ENCODE peak calls at places on chromosome 13, in four cellular contexts. S is heart right ventricle, D is right atrium auricular region, T is pancreas. X is an unnamed sample. For H3K4me1, the result is how much of the 10 kb centered on the place peaks cover.

GRCh38 chr13:102839462-102839861 is 6.4 kb upstream of the ERCC5 start:
- DNase-seq in S (no peak), D (no peak), T (no peak), X (no peak)

GRCh38 chr13:101306773-101307172 is 109.5 kb downstream of the NALCN start:
- DNase-seq in D (no peak), T (no peak), S (no peak), X (no peak)

GRCh38 chr13:39107484-39108040 is 69.3 kb downstream of the NHLRC3 start:
- DNase-seq in S (no peak), D (no peak), T (no peak), X (no peak)

GRCh38 chr13:44267966-44268365 is 105.7 kb upstream of the SERP2 start:
- DNase-seq in D (no peak), S (no peak), T (no peak), X (no peak)

GRCh38 chr13:100517135-100517534 is 71.5 kb downstream of the GGACT start:
- DNase-seq in T (peak), S (no peak), D (no peak), X (no peak)

GRCh38 chr13:26624572-26624971 is 67.1 kb downstream of the WASF3 start:
- DNase-seq in T (no peak), S (no peak), D (no peak), X (no peak)

GRCh38 chr13:80047406-80047805 is 293.5 kb downstream of the SPRY2 start:
- DNase-seq in S (no peak), T (no peak), D (no peak), X (no peak)

GRCh38 chr13:75357576-75358295 is 124.2 kb downstream of the TBC1D4 start:
- DNase-seq in D (no peak), S (no peak), T (no peak), X (no peak)

GRCh38 chr13:46307554-46307953 is 79.5 kb downstream of the RUBCNL start:
- DNase-seq in D (no peak), T (no peak), S (no peak), X (no peak)

GRCh38 chr13:43058318-43058674 is 34.9 kb downstream of the DNAJC15 start:
- DNase-seq in D (no peak), T (no peak), S (no peak), X (no peak)

GRCh38 chr13:62611343-62611742 is 1195.7 kb upstream of the PCDH20 start:
- DNase-seq in S (no peak), D (no peak), T (no peak), X (no peak)

GRCh38 chr13:39353988-39354387 is 249.0 kb downstream of the LHFPL6 start:
- DNase-seq in D (no peak), S (no peak), T (no peak), X (no peak)

GRCh38 chr13:98978280-98978679 is 416 bp upstream of the DOCK9 start:
- DNase-seq in T (no peak), S (no peak), D (no peak), X (no peak)

GRCh38 chr13:79870123-79870522 is 389.2 kb downstream of the NDFIP2 start:
- DNase-seq in T (no peak), S (no peak), D (no peak), X (no peak)

GRCh38 chr13:107035778-107036177 is 467.8 kb upstream of the ARGLU1 start:
- DNase-seq in T (no peak), D (no peak), S (no peak), X (no peak)

GRCh38 chr13:47038196-47038595 is 141.3 kb upstream of the HTR2A start:
- DNase-seq in T (no peak), S (no peak), D (no peak), X (no peak)

GRCh38 chr13:25840261-25840660 is 211.6 kb downstream of the SHISA2 start:
- DNase-seq in S (no peak), D (no peak), T (no peak), X (no peak)

GRCh38 chr13:28340272-28340793 is 154.6 kb downstream of the FLT1 start:
- DNase-seq in D (no peak), T (no peak), S (no peak), X (no peak)

GRCh38 chr13:78160793-78161192 is 242.2 kb upstream of the EDNRB start:
- DNase-seq in S (no peak), T (no peak), D (no peak), X (no peak)

GRCh38 chr13:112348642-112349345 is 27.4 kb upstream of the SPACA7 start:
- DNase-seq in D (no peak), S (no peak), T (no peak), X (no peak)

GRCh38 chr13:43895940-43896339 is 16.2 kb downstream of the LACC1 start:
- DNase-seq in D (no peak), S (no peak), T (no peak), X (no peak)

GRCh38 chr13:35157143-35157755 is 215.2 kb downstream of the NBEA start:
- DNase-seq in S (no peak), D (no peak), T (no peak), X (no peak)

GRCh38 chr13:36297259-36297599 is 385 bp downstream of the CCDC169 start:
- DNase-seq in D (no peak), S (no peak), T (no peak), X (no peak)

GRCh38 chr13:114272977-114273376 is 8.4 kb upstream of the UPF3A start:
- DNase-seq in D (peak), T (no peak), S (no peak), X (no peak)

GRCh38 chr13:97140611-97141010 is 81.5 kb upstream of the MBNL2 start:
- DNase-seq in T (no peak), D (no peak), S (no peak), X (no peak)

GRCh38 chr13:99144306-99144705 is 56.3 kb upstream of the UBAC2 start:
- DNase-seq in D (no peak), S (no peak), T (no peak), X (no peak)

GRCh38 chr13:41675306-41675705 is 218.0 kb downstream of the RGCC start:
- DNase-seq in T (no peak), D (no peak), S (no peak), X (no peak)

GRCh38 chr13:113598481-113598880 is 13.9 kb downstream of the TFDP1 start:
- DNase-seq in S (no peak), D (no peak), T (no peak), X (peak)

GRCh38 chr13:44763604-44764311 is 187.6 kb upstream of the TSC22D1 start:
- DNase-seq in D (no peak), S (peak), T (peak), X (no peak)

DNA sequence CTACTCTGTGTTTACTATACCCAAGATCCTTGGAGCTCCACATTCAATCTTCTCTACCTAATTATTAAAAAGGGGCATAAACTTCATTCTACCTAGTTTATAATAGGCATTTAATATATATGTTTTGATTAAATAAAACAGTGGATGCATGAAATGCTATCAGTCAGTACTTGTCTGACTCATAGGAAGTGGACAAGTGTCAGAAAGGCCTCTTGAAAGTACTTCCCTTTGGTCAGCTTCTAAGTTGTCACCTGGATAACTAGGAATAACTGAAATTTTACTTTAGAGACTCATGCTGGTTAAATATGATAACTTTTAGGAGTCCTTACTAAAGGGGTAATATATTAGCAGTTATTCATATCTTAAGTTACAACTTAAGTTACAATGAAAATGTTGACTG is 329.8 kb downstream of the KLF5 start:
- DNase-seq in T (no peak), S (no peak), D (no peak), X (no peak)
- H3K4me1 ChIP-seq in T (under half), S (under half), D (under half), X (under half)

DNA sequence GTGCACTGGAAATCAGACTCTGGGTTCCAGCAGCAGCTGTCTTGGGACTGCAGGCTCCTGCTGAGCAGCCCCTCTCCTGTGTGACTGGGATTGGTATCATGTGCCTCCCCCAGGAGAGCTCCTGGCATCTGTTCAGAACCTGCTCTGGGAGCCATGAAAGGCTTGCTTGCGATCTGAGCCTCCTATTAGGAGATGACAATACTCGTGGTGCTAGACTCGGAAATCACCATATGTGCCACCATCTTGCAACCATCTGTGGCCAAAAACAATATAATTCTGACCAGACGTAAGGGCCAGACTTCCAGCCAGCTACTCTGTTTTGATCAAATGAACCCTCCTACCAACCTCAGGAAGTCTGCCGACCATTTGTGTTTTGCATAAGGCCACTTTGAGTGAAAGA is 484.7 kb downstream of the IRS2 start:
- DNase-seq in S (no peak), T (no peak), D (no peak), X (no peak)
- H3K27ac ChIP-seq in S (no peak), T (no peak), D (no peak), X (no peak)

GRCh38 chr13:21022694-21023325 is 38.6 kb downstream of the LATS2 start:
- DNase-seq in D (peak), T (no peak), S (no peak), X (no peak)
- H3K4me1 ChIP-seq in D (under half), T (under half), S (under half), X (under half)

GRCh38 chr13:52156724-52157251 is 2.6 kb downstream of the NEK3 start:
- DNase-seq in D (no peak), S (no peak), T (no peak), X (no peak)
- H3K27ac ChIP-seq in D (no peak), S (no peak), T (no peak), X (no peak)

GRCh38 chr13:32041429-32041828 is 9.9 kb downstream of the FRY start:
- DNase-seq in S (no peak), D (no peak), T (no peak), X (no peak)
- H3K4me1 ChIP-seq in S (under half), D (under half), T (under half), X (under half)

GRCh38 chr13:20823071-20823470 is 49.3 kb upstream of the EEF1AKMT1 start:
- DNase-seq in S (no peak), D (no peak), T (no peak), X (no peak)

GRCh38 chr13:20824762-20825161 is 51.0 kb upstream of the EEF1AKMT1 start:
- DNase-seq in T (no peak), S (no peak), D (no peak), X (no peak)

GRCh38 chr13:20819715-20820114 is 46.0 kb upstream of the EEF1AKMT1 start:
- DNase-seq in D (no peak), S (no peak), T (no peak), X (no peak)

GRCh38 chr13:20825476-20825875 is 51.7 kb upstream of the EEF1AKMT1 start:
- DNase-seq in S (no peak), T (no peak), D (no peak), X (no peak)

DNA sequence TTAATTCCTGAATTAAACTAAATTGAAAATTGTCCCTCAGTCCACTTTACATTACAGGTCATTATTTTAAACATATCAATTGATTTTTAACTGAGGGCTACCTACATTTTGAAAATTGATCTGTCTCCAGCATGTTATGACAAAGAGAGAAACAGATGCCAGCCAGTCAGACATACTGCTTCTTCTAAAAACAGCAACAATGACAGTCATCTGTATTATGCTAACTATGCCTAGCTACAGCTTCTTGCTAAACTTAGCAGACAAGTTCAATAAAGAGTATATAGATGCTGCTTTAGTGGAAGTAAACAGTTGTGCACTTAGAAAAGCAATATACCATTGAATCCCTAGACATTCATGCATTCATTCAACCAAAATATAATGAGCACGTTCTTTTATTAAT is 48.6 kb upstream of the EEF1AKMT1 start:
- DNase-seq in S (no peak), D (no peak), T (no peak), X (no peak)
- H3K27ac ChIP-seq in S (no peak), D (no peak), T (no peak), X (no peak)

DNA sequence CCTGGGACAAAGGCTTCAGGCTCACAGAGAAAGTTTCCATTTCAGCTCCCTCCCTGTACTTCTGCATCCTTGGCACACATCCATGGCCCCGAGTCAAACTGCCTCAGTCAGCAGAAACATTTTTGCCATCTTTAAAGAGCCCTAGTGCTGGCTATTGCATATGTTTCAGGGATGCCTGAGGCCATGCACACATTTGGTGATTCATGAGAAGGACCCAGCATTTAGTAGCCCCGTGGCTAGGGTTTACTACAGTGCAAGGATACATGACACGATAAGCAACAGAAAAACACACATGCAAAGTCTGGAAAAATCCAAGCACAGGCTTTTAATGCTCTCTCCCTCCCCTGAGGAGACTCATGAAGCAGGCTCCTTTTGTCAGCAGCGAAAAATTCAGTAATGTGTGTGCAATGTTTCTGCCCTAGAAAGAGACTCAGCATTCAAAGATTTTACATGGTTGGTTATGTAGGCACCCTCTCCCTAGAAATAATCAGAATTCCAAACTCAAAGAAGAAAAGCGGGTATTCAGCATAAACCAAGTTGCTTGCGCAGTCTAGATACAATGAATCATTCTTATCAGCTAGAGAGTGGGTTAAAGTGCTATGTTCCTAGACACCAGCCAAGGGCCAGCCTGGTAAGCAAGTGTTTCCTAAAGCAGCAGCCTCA is 17.6 kb downstream of the ACOD1 start:
- DNase-seq in D (peak), S (peak), T (no peak), X (no peak)
- H3K4me1 ChIP-seq in D (under half), S (under half), T (under half), X (under half)